ENCODE peak calls at places on chromosomes 5 and 9, in seven cellular contexts. E is neuronal stem cell, S is H1, O is mesenchymal stem cell, Q is H9, R is IMR-90, M is trophoblast cell. T is an unnamed sample.

GRCh38 chr5:159310492-159310891 is 19.8 kb downstream of the IL12B start:
- DNase-seq in S (peak; percentile 66), E (peak; percentile 18), M (peak; percentile 45), R (no peak), Q (peak; percentile 67), O (no peak), T (peak; percentile 53)

GRCh38 chr5:40681351-40682311 is 1.9 kb downstream of the PTGER4 start:
- DNase-seq in O (peak; percentile 38), M (no peak), R (no peak), E (no peak), S (peak; percentile 71), Q (peak; percentile 63), T (peak; percentile 46)

GRCh38 chr5:134037160-134037559 is 32.4 kb upstream of the VDAC1 start:
- DNase-seq in S (no peak), M (no peak), O (no peak), R (no peak), Q (no peak), E (no peak), T (no peak)

GRCh38 chr9:86713970-86714369 is 233.3 kb downstream of the GAS1 start:
- DNase-seq in M (no peak), S (no peak), Q (no peak), R (peak; percentile 36), E (no peak), O (no peak), T (no peak)

GRCh38 chr5:176178789-176179188 is 59.4 kb upstream of the SIMC1 start:
- DNase-seq in S (no peak), M (no peak), Q (no peak), E (no peak), O (no peak), R (no peak), T (no peak)

GRCh38 chr5:155735388-155735787 is 591.6 kb upstream of the SGCD start:
- DNase-seq in O (no peak), M (no peak), E (no peak), R (no peak), Q (peak; percentile 37), S (no peak), T (peak; percentile 66)

GRCh38 chr5:179339081-179339480 is 6.2 kb downstream of the ADAMTS2 start:
- DNase-seq in R (no peak), O (no peak), E (no peak), M (no peak), S (no peak), Q (no peak), T (no peak)

GRCh38 chr9:128637656-128638055 is 19.0 kb downstream of the DYNC2I2 start:
- DNase-seq in R (peak; percentile 54), M (no peak), E (no peak), S (no peak), Q (no peak), O (no peak), T (no peak)

GRCh38 chr5:172235827-172236749 is 42.1 kb downstream of the EFCAB9 start:
- DNase-seq in M (no peak), O (no peak), S (no peak), E (no peak), R (peak; percentile 36), Q (no peak), T (no peak)

GRCh38 chr5:14488697-14489096 is 92.9 kb upstream of the OTULINL start:
- DNase-seq in S (no peak), Q (no peak), E (no peak), O (no peak), M (no peak), R (no peak), T (no peak)

GRCh38 chr5:56003179-56003578 is 8.4 kb upstream of the IL6ST start:
- DNase-seq in S (no peak), Q (no peak), M (peak; percentile 35), O (peak; percentile 65), E (no peak), R (peak; percentile 62), T (no peak)

GRCh38 chr9:95264954-95265615 is 52.4 kb downstream of the FANCC start:
- DNase-seq in S (no peak), R (peak; percentile 75), E (no peak), M (peak; percentile 31), Q (no peak), O (peak; percentile 52), T (peak; percentile 48)

GRCh38 chr9:117564839-117565238 is 139.4 kb upstream of the TLR4 start:
- DNase-seq in Q (no peak), S (no peak), R (no peak), O (no peak), M (no peak), E (no peak), T (no peak)

GRCh38 chr5:93890657-93891056 is 149.3 kb upstream of the POU5F2 start:
- DNase-seq in M (peak; percentile 42), E (peak; percentile 56), Q (no peak), S (no peak), O (peak; percentile 35), R (no peak), T (peak; percentile 63)

GRCh38 chr9:33778700-33779351 is 16.5 kb upstream of the PRSS3 start:
- DNase-seq in E (peak; percentile 51), M (peak; percentile 95), O (peak; percentile 63), S (peak; percentile 58), Q (peak; percentile 74), R (peak; percentile 59), T (peak; percentile 73)

GRCh38 chr5:179974946-179975712 is 67.4 kb upstream of the TBC1D9B start:
- DNase-seq in O (peak; percentile 20), E (peak; percentile 18), S (peak; percentile 76), Q (peak; percentile 80), R (no peak), M (peak; percentile 21), T (peak; percentile 77)

GRCh38 chr9:133711428-133712220 is 26.5 kb downstream of the SARDH start:
- DNase-seq in Q (no peak), M (peak; percentile 7), R (peak; percentile 85), S (no peak), E (no peak), O (peak; percentile 89), T (no peak)

DNA sequence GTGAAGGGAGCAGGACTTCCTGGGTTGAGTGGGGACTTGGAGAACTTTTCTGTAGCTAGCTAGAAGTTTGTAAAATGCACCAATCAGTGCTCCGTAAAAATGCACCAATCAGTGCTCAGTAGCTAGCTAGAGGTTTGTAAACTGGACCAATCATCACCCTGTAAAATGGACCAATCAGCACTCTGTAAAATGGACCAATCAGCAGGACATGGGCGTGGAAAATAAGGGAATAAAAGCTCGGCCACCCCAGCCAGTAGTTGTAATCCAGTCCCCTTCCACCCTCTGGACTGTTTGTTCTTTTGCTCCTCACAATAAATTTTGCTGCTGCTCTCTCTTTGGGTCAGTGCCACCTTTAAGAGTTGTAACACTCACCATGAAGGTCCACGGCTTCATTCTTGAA is 29.5 kb downstream of the SPATA31C2 start:
- DNase-seq in Q (peak; percentile 3), E (no peak), O (no peak), M (no peak), R (no peak), S (no peak), T (peak; percentile 3)
- H3K4ac ChIP-seq in Q (no peak overlapping the region), E (no peak overlapping the region), O (no peak overlapping the region), M (no peak overlapping the region), R (no peak overlapping the region), S (no peak overlapping the region), T (no peak overlapping the region)

GRCh38 chr9:107340920-107341632 is 58.0 kb downstream of the RAD23B start:
- DNase-seq in E (peak; percentile 61), O (peak; percentile 68), Q (peak; percentile 88), S (peak; percentile 96), M (peak; percentile 91), R (peak; percentile 60), T (peak; percentile 86)

GRCh38 chr9:107337676-107338590 is 54.9 kb downstream of the RAD23B start:
- DNase-seq in S (no peak), R (no peak), O (no peak), Q (no peak), E (no peak), M (no peak), T (no peak)

GRCh38 chr9:107338911-107339659 is 56.0 kb downstream of the RAD23B start:
- DNase-seq in M (no peak), S (no peak), R (no peak), O (no peak), Q (no peak), E (no peak), T (no peak)

GRCh38 chr9:107345327-107345726 is 62.2 kb downstream of the RAD23B start:
- DNase-seq in O (no peak), S (no peak), R (no peak), Q (no peak), E (no peak), M (no peak), T (no peak)

DNA sequence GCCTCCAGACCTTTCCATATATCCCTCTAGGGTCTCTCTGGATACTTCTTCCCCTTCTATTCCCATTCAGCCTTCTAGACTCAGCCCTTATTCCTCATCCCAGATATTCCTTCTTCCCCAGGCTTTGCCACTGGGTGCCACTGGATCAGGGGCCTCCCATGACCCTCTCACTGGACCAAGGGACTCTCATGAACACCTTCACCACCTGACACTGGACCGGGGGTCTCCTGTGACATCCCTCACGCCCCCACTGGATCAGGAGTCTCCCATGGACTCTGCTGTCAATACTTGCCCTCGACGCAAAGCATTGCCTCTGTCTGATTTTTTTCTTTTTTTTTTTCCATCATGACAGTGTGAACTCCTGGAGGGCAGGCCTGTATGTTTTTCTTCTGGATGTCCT is 59.7 kb downstream of the RAD23B start:
- DNase-seq in E (no peak), S (no peak), M (no peak), R (no peak), O (no peak), Q (no peak), T (no peak)
- H2BK5ac ChIP-seq in E (no peak overlapping the region), S (no peak overlapping the region), M (no peak overlapping the region), R (no peak overlapping the region), O (no peak overlapping the region), Q (no peak overlapping the region), T (no peak overlapping the region)

GRCh38 chr9:136409557-136410455 is 608 bp downstream of the ENTR1 start:
- DNase-seq in Q (no peak), E (no peak), R (peak; percentile 22), M (peak; percentile 31), S (peak; percentile 60), O (peak; percentile 65), T (peak; percentile 44)
- H3K4ac ChIP-seq in Q (no peak overlapping the region), E (peak overlapping the region; percentile 54), R (peak overlapping the region; percentile 82), M (peak overlapping the region; percentile 97), S (peak overlapping the region; percentile 33), O (peak overlapping the region; percentile 90), T (peak overlapping the region; percentile 66)

GRCh38 chr5:37090123-37090726 is 159.0 kb downstream of the CPLANE1 start:
- DNase-seq in S (no peak), M (peak; percentile 61), Q (no peak), E (no peak), R (no peak), O (no peak), T (peak; percentile 90)
- H2BK5ac ChIP-seq in S (no peak overlapping the region), M (no peak overlapping the region), Q (no peak overlapping the region), E (no peak overlapping the region), R (no peak overlapping the region), O (peak overlapping the region; percentile 57), T (no peak overlapping the region)

T was measured in mesendoderm.